ENCODE peak calls at places on chromosomes 5 and 9, in nine cellular contexts. J is smooth muscle cell of the brain vasculature, D is stomach, Z is H54, H is ELR, Q is epithelial cell of esophagus, T is H4, L is ureter, S is K562. E is an unnamed sample.

GRCh38 chr5:142671801-142672200 is 14.1 kb downstream of the FGF1 start:
- DNase-seq in J (no peak), D (no peak), Z (peak; percentile 30), H (peak; percentile 83), Q (peak; percentile 76), T (peak; percentile 20), L (no peak), S (no peak), E (peak; percentile 60)

GRCh38 chr9:92890761-92891160 is 12.9 kb upstream of the ZNF484 start:
- DNase-seq in J (no peak), D (no peak), Z (no peak), H (no peak), Q (no peak), T (no peak), L (no peak), S (no peak), E (no peak)

GRCh38 chr5:57338068-57338848 is 144.4 kb downstream of the ACTBL2 start:
- DNase-seq in J (no peak), D (no peak), Z (peak; percentile 23), H (peak; percentile 46), Q (peak; percentile 45), T (peak; percentile 66), L (no peak), S (peak; percentile 67), E (no peak)

GRCh38 chr9:4497855-4498254 is 7.6 kb downstream of the SLC1A1 start:
- DNase-seq in J (no peak), D (no peak), Z (no peak), H (peak; percentile 32), Q (no peak), T (no peak), L (no peak), S (no peak), E (no peak)

GRCh38 chr9:123562844-123563346 is 206.9 kb downstream of the CRB2 start:
- DNase-seq in J (no peak), D (no peak), Z (peak; percentile 61), H (peak; percentile 75), Q (peak; percentile 59), T (peak; percentile 47), L (no peak), S (no peak), E (no peak)

GRCh38 chr5:435961-436640 is 6.9 kb upstream of the EXOC3 start:
- DNase-seq in J (no peak), D (no peak), Z (peak; percentile 67), H (peak; percentile 52), Q (peak; percentile 36), T (peak; percentile 40), L (no peak), S (no peak), E (peak; percentile 67)

GRCh38 chr9:136667940-136668760 is 5.4 kb downstream of the EGFL7 start:
- DNase-seq in J (no peak), D (no peak), Z (no peak), H (no peak), Q (no peak), T (no peak), L (no peak), S (peak; percentile 46), E (no peak)

GRCh38 chr9:37596504-37596903 is 4.1 kb upstream of the TOMM5 start:
- DNase-seq in J (no peak), D (no peak), Z (no peak), H (peak; percentile 57), Q (peak; percentile 48), T (no peak), L (no peak), S (no peak), E (no peak)

GRCh38 chr9:88747768-88748167 is 212.8 kb downstream of the NXNL2 start:
- DNase-seq in J (no peak), D (no peak), Z (peak; percentile 81), H (peak; percentile 91), Q (peak; percentile 87), T (peak; percentile 76), L (no peak), S (peak; percentile 87), E (peak; percentile 60)

GRCh38 chr9:130458027-130458803 is 13.5 kb downstream of the ASS1 start:
- DNase-seq in J (no peak), D (no peak), Z (no peak), H (no peak), Q (no peak), T (no peak), L (no peak), S (no peak), E (no peak)

GRCh38 chr9:133948138-133948537 is 44.0 kb downstream of the VAV2 start:
- DNase-seq in J (no peak), D (no peak), Z (no peak), H (no peak), Q (no peak), T (no peak), L (no peak), S (no peak), E (no peak)

GRCh38 chr5:138874771-138875628 is at the start of gene LRRTM2:
- DNase-seq in J (peak; percentile 26), D (no peak), Z (peak; percentile 31), H (peak; percentile 93), Q (peak; percentile 71), T (peak; percentile 88), L (no peak), S (peak; percentile 5), E (peak; percentile 86)

GRCh38 chr9:108743901-108744371 is 111.8 kb downstream of the ACTL7B start:
- DNase-seq in J (no peak), D (no peak), Z (no peak), H (no peak), Q (peak; percentile 84), T (no peak), L (peak; percentile 44), S (no peak), E (no peak)

GRCh38 chr5:156327306-156327705 is 342 bp downstream of the SGCD start:
- DNase-seq in J (no peak), D (no peak), Z (no peak), H (no peak), Q (no peak), T (no peak), L (no peak), S (no peak), E (no peak)

GRCh38 chr5:56026863-56027300 is 32.1 kb upstream of the IL6ST start:
- DNase-seq in J (no peak), D (no peak), Z (peak; percentile 54), H (peak; percentile 93), Q (peak; percentile 94), T (no peak), L (no peak), S (no peak), E (no peak)

GRCh38 chr5:154157483-154158378 is 32.8 kb upstream of the GALNT10 start:
- DNase-seq in J (no peak), D (no peak), Z (no peak), H (no peak), Q (no peak), T (no peak), L (no peak), S (peak; percentile 37), E (no peak)

GRCh38 chr5:145068696-145069095 is 766.4 kb downstream of the PRELID2 start:
- DNase-seq in J (no peak), D (no peak), Z (no peak), H (no peak), Q (peak; percentile 9), T (no peak), L (no peak), S (no peak), E (no peak)

GRCh38 chr5:40568548-40568947 is 111.2 kb upstream of the PTGER4 start:
- DNase-seq in J (no peak), D (no peak), Z (no peak), H (no peak), Q (peak; percentile 44), T (no peak), L (no peak), S (no peak), E (no peak)

GRCh38 chr9:107019216-107019615 is 156.2 kb downstream of the ZNF462 start:
- DNase-seq in J (no peak), D (no peak), Z (no peak), H (peak; percentile 85), Q (peak; percentile 49), T (no peak), L (no peak), S (no peak), E (peak; percentile 54)

GRCh38 chr9:79196606-79197005 is 375.2 kb upstream of the TLE4 start:
- DNase-seq in J (no peak), D (no peak), Z (no peak), H (no peak), Q (no peak), T (no peak), L (no peak), S (no peak), E (no peak)

GRCh38 chr9:15115702-15116639 is 191.0 kb downstream of the TTC39B start:
- DNase-seq in J (no peak), D (no peak), Z (no peak), H (no peak), Q (no peak), T (no peak), L (no peak), S (no peak), E (no peak)

GRCh38 chr9:14396171-14396570 is 82.2 kb upstream of the NFIB start:
- DNase-seq in J (no peak), D (no peak), Z (no peak), H (no peak), Q (no peak), T (no peak), L (no peak), S (no peak), E (no peak)

GRCh38 chr9:5884191-5884590 is 6.5 kb upstream of the MLANA start:
- DNase-seq in J (no peak), D (no peak), Z (no peak), H (no peak), Q (peak; percentile 61), T (no peak), L (no peak), S (no peak), E (no peak)